ENCODE peak calls at places on chromosome 14, in eight cellular contexts. K, X, U, D, I, B, R and G are unnamed samples.

GRCh38 chr14:103891667-103892215 is 36.5 kb upstream of the TDRD9 start:
- DNase-seq in D (no peak), U (no peak), X (no peak), I (no peak), R (no peak), K (peak), B (no peak), G (no peak)

GRCh38 chr14:77041837-77042557 is 13.5 kb upstream of the IRF2BPL start:
- DNase-seq in B (peak), R (peak), U (peak), I (peak), X (no peak), D (no peak), K (peak), G (no peak)

GRCh38 chr14:78143489-78144145 is 26.6 kb upstream of the NRXN3 start:
- DNase-seq in K (no peak), D (no peak), R (no peak), I (no peak), B (no peak), X (no peak), U (peak), G (no peak)

GRCh38 chr14:103139371-103140016 is 16.2 kb downstream of the TNFAIP2 start:
- DNase-seq in U (no peak), X (no peak), I (no peak), R (no peak), D (no peak), K (no peak), B (no peak), G (no peak)

GRCh38 chr14:90140956-90141316 is 79.1 kb downstream of the KCNK13 start:
- DNase-seq in D (no peak), I (no peak), U (peak), K (no peak), B (no peak), R (no peak), X (no peak), G (no peak)

GRCh38 chr14:51650721-51651387 is 856 bp upstream of the FRMD6 start:
- DNase-seq in K (peak), X (no peak), U (no peak), R (no peak), I (peak), D (no peak), B (peak), G (no peak)

GRCh38 chr14:54715244-54715643 is 148.3 kb downstream of the SAMD4A start:
- DNase-seq in X (no peak), B (no peak), K (no peak), U (peak), R (no peak), I (no peak), D (no peak), G (no peak)

GRCh38 chr14:51441001-51441400 is 201.0 kb downstream of the TMX1 start:
- DNase-seq in R (no peak), X (no peak), B (no peak), U (no peak), D (no peak), K (no peak), I (no peak), G (no peak)

GRCh38 chr14:92382677-92383076 is 59.7 kb downstream of the SLC24A4 start:
- DNase-seq in I (no peak), D (no peak), K (no peak), X (no peak), U (no peak), B (peak), R (no peak), G (no peak)

GRCh38 chr14:63745858-63746425 is 18.1 kb upstream of the SGPP1 start:
- DNase-seq in U (no peak), X (no peak), I (no peak), B (peak), K (no peak), D (no peak), R (no peak), G (no peak)

GRCh38 chr14:103594265-103594664 is 31.5 kb downstream of the COA8 start:
- DNase-seq in X (no peak), R (peak), D (no peak), U (peak), B (no peak), K (peak), I (peak), G (no peak)

GRCh38 chr14:100832311-100832960 is 6.5 kb downstream of the MEG3 start:
- DNase-seq in U (no peak), K (no peak), X (no peak), I (no peak), R (no peak), B (no peak), D (no peak), G (no peak)

GRCh38 chr14:102220031-102220430 is 80.3 kb downstream of the WDR20 start:
- DNase-seq in K (no peak), B (no peak), U (no peak), R (no peak), I (no peak), D (no peak), X (no peak), G (no peak)